ENCODE peak calls at places on chromosome 11, in six cellular contexts. One of them, this sample, is unnamed.

GRCh38 chr11:2399488-2400068 is 972 bp upstream of the TSSC4 start:
- DNase-seq in activated CD4-positive, alpha-beta T cell treated with anti-CD3 and anti-CD28 coated beads for 24 hours: no peak
- DNase-seq in GM23338: peak; percentile 46
- DNase-seq in psoas muscle: no peak
- DNase-seq in iris pigment epithelial cell: peak; percentile 42
- DNase-seq in stimulated activated CD4-positive, alpha-beta T cell treated with anti-CD3 and anti-CD28 coated beads, Interleukin-2, amount 100 ng/mL, for 48 hours: peak; percentile 14
- DNase-seq in this sample: no peak

GRCh38 chr11:63813035-63813562 is at the start of gene SPINDOC:
- DNase-seq in GM23338: peak; percentile 82
- DNase-seq in activated CD4-positive, alpha-beta T cell treated with anti-CD3 and anti-CD28 coated beads for 24 hours: peak; percentile 46
- DNase-seq in iris pigment epithelial cell: peak; percentile 63
- DNase-seq in psoas muscle: peak; percentile 83
- DNase-seq in stimulated activated CD4-positive, alpha-beta T cell treated with anti-CD3 and anti-CD28 coated beads, Interleukin-2, amount 100 ng/mL, for 48 hours: peak; percentile 70
- DNase-seq in this sample: peak; percentile 13

GRCh38 chr11:17581036-17581731 is 34.1 kb downstream of the OTOG start:
- DNase-seq in iris pigment epithelial cell: no peak
- DNase-seq in GM23338: no peak
- DNase-seq in stimulated activated CD4-positive, alpha-beta T cell treated with anti-CD3 and anti-CD28 coated beads, Interleukin-2, amount 100 ng/mL, for 48 hours: no peak
- DNase-seq in activated CD4-positive, alpha-beta T cell treated with anti-CD3 and anti-CD28 coated beads for 24 hours: no peak
- DNase-seq in psoas muscle: no peak
- DNase-seq in this sample: no peak

GRCh38 chr11:1351278-1351937 is 38.3 kb upstream of the BRSK2 start:
- DNase-seq in GM23338: peak; percentile 23
- DNase-seq in iris pigment epithelial cell: no peak
- DNase-seq in stimulated activated CD4-positive, alpha-beta T cell treated with anti-CD3 and anti-CD28 coated beads, Interleukin-2, amount 100 ng/mL, for 48 hours: no peak
- DNase-seq in psoas muscle: no peak
- DNase-seq in activated CD4-positive, alpha-beta T cell treated with anti-CD3 and anti-CD28 coated beads for 24 hours: no peak
- DNase-seq in this sample: no peak

GRCh38 chr11:46588915-46589314 is 4.9 kb downstream of the AMBRA1 start:
- DNase-seq in psoas muscle: no peak
- DNase-seq in iris pigment epithelial cell: no peak
- DNase-seq in stimulated activated CD4-positive, alpha-beta T cell treated with anti-CD3 and anti-CD28 coated beads, Interleukin-2, amount 100 ng/mL, for 48 hours: no peak
- DNase-seq in activated CD4-positive, alpha-beta T cell treated with anti-CD3 and anti-CD28 coated beads for 24 hours: no peak
- DNase-seq in GM23338: no peak
- DNase-seq in this sample: no peak

GRCh38 chr11:1237851-1238250 is 15.0 kb downstream of the MUC5B start:
- DNase-seq in activated CD4-positive, alpha-beta T cell treated with anti-CD3 and anti-CD28 coated beads for 24 hours: no peak
- DNase-seq in stimulated activated CD4-positive, alpha-beta T cell treated with anti-CD3 and anti-CD28 coated beads, Interleukin-2, amount 100 ng/mL, for 48 hours: no peak
- DNase-seq in psoas muscle: no peak
- DNase-seq in GM23338: no peak
- DNase-seq in iris pigment epithelial cell: no peak
- DNase-seq in this sample: no peak

GRCh38 chr11:128784059-128784804 is 82.9 kb downstream of the KCNJ1 start:
- DNase-seq in iris pigment epithelial cell: no peak
- DNase-seq in activated CD4-positive, alpha-beta T cell treated with anti-CD3 and anti-CD28 coated beads for 24 hours: no peak
- DNase-seq in psoas muscle: no peak
- DNase-seq in stimulated activated CD4-positive, alpha-beta T cell treated with anti-CD3 and anti-CD28 coated beads, Interleukin-2, amount 100 ng/mL, for 48 hours: no peak
- DNase-seq in GM23338: peak; percentile 76
- DNase-seq in this sample: no peak

GRCh38 chr11:17574799-17575144 is 27.7 kb downstream of the OTOG start:
- DNase-seq in GM23338: no peak
- DNase-seq in activated CD4-positive, alpha-beta T cell treated with anti-CD3 and anti-CD28 coated beads for 24 hours: no peak
- DNase-seq in psoas muscle: no peak
- DNase-seq in iris pigment epithelial cell: no peak
- DNase-seq in stimulated activated CD4-positive, alpha-beta T cell treated with anti-CD3 and anti-CD28 coated beads, Interleukin-2, amount 100 ng/mL, for 48 hours: no peak
- DNase-seq in this sample: no peak

GRCh38 chr11:69062169-69062855 is 13.6 kb downstream of the TPCN2 start:
- DNase-seq in activated CD4-positive, alpha-beta T cell treated with anti-CD3 and anti-CD28 coated beads for 24 hours: no peak
- DNase-seq in stimulated activated CD4-positive, alpha-beta T cell treated with anti-CD3 and anti-CD28 coated beads, Interleukin-2, amount 100 ng/mL, for 48 hours: no peak
- DNase-seq in psoas muscle: no peak
- DNase-seq in iris pigment epithelial cell: no peak
- DNase-seq in GM23338: no peak
- DNase-seq in this sample: no peak

GRCh38 chr11:86214710-86215109 is 29.8 kb upstream of the EED start:
- DNase-seq in activated CD4-positive, alpha-beta T cell treated with anti-CD3 and anti-CD28 coated beads for 24 hours: peak; percentile 54
- DNase-seq in iris pigment epithelial cell: no peak
- DNase-seq in stimulated activated CD4-positive, alpha-beta T cell treated with anti-CD3 and anti-CD28 coated beads, Interleukin-2, amount 100 ng/mL, for 48 hours: peak; percentile 62
- DNase-seq in psoas muscle: no peak
- DNase-seq in GM23338: no peak
- DNase-seq in this sample: no peak

GRCh38 chr11:32136654-32137053 is 45.8 kb downstream of the RCN1 start:
- DNase-seq in psoas muscle: no peak
- DNase-seq in GM23338: no peak
- DNase-seq in iris pigment epithelial cell: peak; percentile 20
- DNase-seq in stimulated activated CD4-positive, alpha-beta T cell treated with anti-CD3 and anti-CD28 coated beads, Interleukin-2, amount 100 ng/mL, for 48 hours: no peak
- DNase-seq in activated CD4-positive, alpha-beta T cell treated with anti-CD3 and anti-CD28 coated beads for 24 hours: no peak
- DNase-seq in this sample: no peak

GRCh38 chr11:13929551-13929950 is 33.0 kb upstream of the SPON1 start:
- DNase-seq in GM23338: no peak
- DNase-seq in psoas muscle: no peak
- DNase-seq in activated CD4-positive, alpha-beta T cell treated with anti-CD3 and anti-CD28 coated beads for 24 hours: no peak
- DNase-seq in iris pigment epithelial cell: no peak
- DNase-seq in stimulated activated CD4-positive, alpha-beta T cell treated with anti-CD3 and anti-CD28 coated beads, Interleukin-2, amount 100 ng/mL, for 48 hours: no peak
- DNase-seq in this sample: no peak

GRCh38 chr11:66847461-66848232 is 4.4 kb downstream of the RCE1 start:
- DNase-seq in psoas muscle: no peak
- DNase-seq in stimulated activated CD4-positive, alpha-beta T cell treated with anti-CD3 and anti-CD28 coated beads, Interleukin-2, amount 100 ng/mL, for 48 hours: no peak
- DNase-seq in iris pigment epithelial cell: no peak
- DNase-seq in activated CD4-positive, alpha-beta T cell treated with anti-CD3 and anti-CD28 coated beads for 24 hours: no peak
- DNase-seq in GM23338: no peak
- DNase-seq in this sample: no peak

GRCh38 chr11:123653997-123654565 is 343 bp downstream of the SCN3B start:
- DNase-seq in stimulated activated CD4-positive, alpha-beta T cell treated with anti-CD3 and anti-CD28 coated beads, Interleukin-2, amount 100 ng/mL, for 48 hours: peak; percentile 16
- DNase-seq in iris pigment epithelial cell: peak; percentile 63
- DNase-seq in psoas muscle: peak; percentile 58
- DNase-seq in GM23338: peak; percentile 79
- DNase-seq in activated CD4-positive, alpha-beta T cell treated with anti-CD3 and anti-CD28 coated beads for 24 hours: no peak
- DNase-seq in this sample: no peak

GRCh38 chr11:126925321-126926093 is 75.1 kb downstream of the KIRREL3 start:
- DNase-seq in iris pigment epithelial cell: no peak
- DNase-seq in GM23338: no peak
- DNase-seq in activated CD4-positive, alpha-beta T cell treated with anti-CD3 and anti-CD28 coated beads for 24 hours: no peak
- DNase-seq in psoas muscle: no peak
- DNase-seq in stimulated activated CD4-positive, alpha-beta T cell treated with anti-CD3 and anti-CD28 coated beads, Interleukin-2, amount 100 ng/mL, for 48 hours: no peak
- DNase-seq in this sample: no peak

GRCh38 chr11:119696378-119697157 is 32.4 kb downstream of the NECTIN1 start:
- DNase-seq in psoas muscle: no peak
- DNase-seq in activated CD4-positive, alpha-beta T cell treated with anti-CD3 and anti-CD28 coated beads for 24 hours: no peak
- DNase-seq in iris pigment epithelial cell: no peak
- DNase-seq in stimulated activated CD4-positive, alpha-beta T cell treated with anti-CD3 and anti-CD28 coated beads, Interleukin-2, amount 100 ng/mL, for 48 hours: no peak
- DNase-seq in GM23338: peak; percentile 47
- DNase-seq in this sample: no peak

GRCh38 chr11:111303476-111303875 is 5.1 kb downstream of the POU2AF3 start:
- DNase-seq in iris pigment epithelial cell: no peak
- DNase-seq in activated CD4-positive, alpha-beta T cell treated with anti-CD3 and anti-CD28 coated beads for 24 hours: no peak
- DNase-seq in stimulated activated CD4-positive, alpha-beta T cell treated with anti-CD3 and anti-CD28 coated beads, Interleukin-2, amount 100 ng/mL, for 48 hours: no peak
- DNase-seq in GM23338: no peak
- DNase-seq in psoas muscle: no peak
- DNase-seq in this sample: no peak

GRCh38 chr11:123924027-123924426 is 15.4 kb upstream of the OR4D5 start:
- DNase-seq in GM23338: no peak
- DNase-seq in activated CD4-positive, alpha-beta T cell treated with anti-CD3 and anti-CD28 coated beads for 24 hours: no peak
- DNase-seq in stimulated activated CD4-positive, alpha-beta T cell treated with anti-CD3 and anti-CD28 coated beads, Interleukin-2, amount 100 ng/mL, for 48 hours: no peak
- DNase-seq in iris pigment epithelial cell: no peak
- DNase-seq in psoas muscle: no peak
- DNase-seq in this sample: no peak

GRCh38 chr11:73193251-73194033 is 24.6 kb upstream of the P2RY2 start:
- DNase-seq in stimulated activated CD4-positive, alpha-beta T cell treated with anti-CD3 and anti-CD28 coated beads, Interleukin-2, amount 100 ng/mL, for 48 hours: no peak
- DNase-seq in iris pigment epithelial cell: no peak
- DNase-seq in psoas muscle: no peak
- DNase-seq in GM23338: no peak
- DNase-seq in activated CD4-positive, alpha-beta T cell treated with anti-CD3 and anti-CD28 coated beads for 24 hours: no peak
- DNase-seq in this sample: no peak

GRCh38 chr11:79087238-79087956 is 353.4 kb downstream of the TENM4 start:
- DNase-seq in GM23338: peak; percentile 78
- DNase-seq in stimulated activated CD4-positive, alpha-beta T cell treated with anti-CD3 and anti-CD28 coated beads, Interleukin-2, amount 100 ng/mL, for 48 hours: no peak
- DNase-seq in psoas muscle: no peak
- DNase-seq in iris pigment epithelial cell: peak; percentile 38
- DNase-seq in activated CD4-positive, alpha-beta T cell treated with anti-CD3 and anti-CD28 coated beads for 24 hours: no peak
- DNase-seq in this sample: no peak

GRCh38 chr11:69108030-69108429 is 47.7 kb upstream of the SMIM38 start:
- DNase-seq in GM23338: no peak
- DNase-seq in iris pigment epithelial cell: no peak
- DNase-seq in psoas muscle: no peak
- DNase-seq in activated CD4-positive, alpha-beta T cell treated with anti-CD3 and anti-CD28 coated beads for 24 hours: no peak
- DNase-seq in stimulated activated CD4-positive, alpha-beta T cell treated with anti-CD3 and anti-CD28 coated beads, Interleukin-2, amount 100 ng/mL, for 48 hours: no peak
- DNase-seq in this sample: no peak

GRCh38 chr11:3195251-3196160 is 23.1 kb downstream of the MRGPRG start:
- DNase-seq in stimulated activated CD4-positive, alpha-beta T cell treated with anti-CD3 and anti-CD28 coated beads, Interleukin-2, amount 100 ng/mL, for 48 hours: no peak
- DNase-seq in activated CD4-positive, alpha-beta T cell treated with anti-CD3 and anti-CD28 coated beads for 24 hours: no peak
- DNase-seq in iris pigment epithelial cell: no peak
- DNase-seq in GM23338: peak; percentile 49
- DNase-seq in psoas muscle: no peak
- DNase-seq in this sample: no peak

GRCh38 chr11:124900464-124900863 is 2.8 kb upstream of the ROBO4 start:
- DNase-seq in psoas muscle: peak; percentile 65
- DNase-seq in iris pigment epithelial cell: peak; percentile 87
- DNase-seq in activated CD4-positive, alpha-beta T cell treated with anti-CD3 and anti-CD28 coated beads for 24 hours: no peak
- DNase-seq in GM23338: no peak
- DNase-seq in stimulated activated CD4-positive, alpha-beta T cell treated with anti-CD3 and anti-CD28 coated beads, Interleukin-2, amount 100 ng/mL, for 48 hours: no peak
- DNase-seq in this sample: no peak

GRCh38 chr11:134230339-134230738 is 5.9 kb downstream of the VPS26B start:
- DNase-seq in GM23338: no peak
- DNase-seq in activated CD4-positive, alpha-beta T cell treated with anti-CD3 and anti-CD28 coated beads for 24 hours: no peak
- DNase-seq in iris pigment epithelial cell: no peak
- DNase-seq in stimulated activated CD4-positive, alpha-beta T cell treated with anti-CD3 and anti-CD28 coated beads, Interleukin-2, amount 100 ng/mL, for 48 hours: no peak
- DNase-seq in psoas muscle: no peak
- DNase-seq in this sample: no peak

GRCh38 chr11:737366-737765 is 9.9 kb upstream of the TALDO1 start:
- DNase-seq in psoas muscle: no peak
- DNase-seq in activated CD4-positive, alpha-beta T cell treated with anti-CD3 and anti-CD28 coated beads for 24 hours: no peak
- DNase-seq in iris pigment epithelial cell: no peak
- DNase-seq in GM23338: no peak
- DNase-seq in stimulated activated CD4-positive, alpha-beta T cell treated with anti-CD3 and anti-CD28 coated beads, Interleukin-2, amount 100 ng/mL, for 48 hours: no peak
- DNase-seq in this sample: no peak

GRCh38 chr11:70077411-70078094 is 564 bp upstream of the ANO1 start:
- DNase-seq in iris pigment epithelial cell: no peak
- DNase-seq in stimulated activated CD4-positive, alpha-beta T cell treated with anti-CD3 and anti-CD28 coated beads, Interleukin-2, amount 100 ng/mL, for 48 hours: no peak
- DNase-seq in psoas muscle: no peak
- DNase-seq in activated CD4-positive, alpha-beta T cell treated with anti-CD3 and anti-CD28 coated beads for 24 hours: no peak
- DNase-seq in GM23338: peak; percentile 40
- DNase-seq in this sample: no peak

GRCh38 chr11:127816959-127817358 is 770.4 kb downstream of the ETS1 start:
- DNase-seq in psoas muscle: no peak
- DNase-seq in activated CD4-positive, alpha-beta T cell treated with anti-CD3 and anti-CD28 coated beads for 24 hours: no peak
- DNase-seq in GM23338: no peak
- DNase-seq in iris pigment epithelial cell: no peak
- DNase-seq in stimulated activated CD4-positive, alpha-beta T cell treated with anti-CD3 and anti-CD28 coated beads, Interleukin-2, amount 100 ng/mL, for 48 hours: no peak
- DNase-seq in this sample: no peak

GRCh38 chr11:109424893-109425292 is 2.9 kb downstream of the C11orf87 start:
- DNase-seq in GM23338: peak; percentile 91
- DNase-seq in psoas muscle: no peak
- DNase-seq in activated CD4-positive, alpha-beta T cell treated with anti-CD3 and anti-CD28 coated beads for 24 hours: no peak
- DNase-seq in stimulated activated CD4-positive, alpha-beta T cell treated with anti-CD3 and anti-CD28 coated beads, Interleukin-2, amount 100 ng/mL, for 48 hours: no peak
- DNase-seq in iris pigment epithelial cell: no peak
- DNase-seq in this sample: no peak

GRCh38 chr11:68016904-68017817 is 7.0 kb downstream of the ALDH3B1 start:
- DNase-seq in psoas muscle: no peak
- DNase-seq in stimulated activated CD4-positive, alpha-beta T cell treated with anti-CD3 and anti-CD28 coated beads, Interleukin-2, amount 100 ng/mL, for 48 hours: no peak
- DNase-seq in activated CD4-positive, alpha-beta T cell treated with anti-CD3 and anti-CD28 coated beads for 24 hours: no peak
- DNase-seq in iris pigment epithelial cell: no peak
- DNase-seq in GM23338: no peak
- DNase-seq in this sample: no peak

GRCh38 chr11:130675456-130675855 is 227.0 kb downstream of the ADAMTS15 start:
- DNase-seq in iris pigment epithelial cell: peak; percentile 55
- DNase-seq in psoas muscle: peak; percentile 89
- DNase-seq in GM23338: no peak
- DNase-seq in stimulated activated CD4-positive, alpha-beta T cell treated with anti-CD3 and anti-CD28 coated beads, Interleukin-2, amount 100 ng/mL, for 48 hours: no peak
- DNase-seq in activated CD4-positive, alpha-beta T cell treated with anti-CD3 and anti-CD28 coated beads for 24 hours: no peak
- DNase-seq in this sample: no peak

GRCh38 chr11:94144233-94144632 is 15.6 kb downstream of the PANX1 start:
- DNase-seq in iris pigment epithelial cell: peak; percentile 27
- DNase-seq in psoas muscle: no peak
- DNase-seq in stimulated activated CD4-positive, alpha-beta T cell treated with anti-CD3 and anti-CD28 coated beads, Interleukin-2, amount 100 ng/mL, for 48 hours: no peak
- DNase-seq in activated CD4-positive, alpha-beta T cell treated with anti-CD3 and anti-CD28 coated beads for 24 hours: no peak
- DNase-seq in GM23338: no peak
- DNase-seq in this sample: no peak

GRCh38 chr11:72716291-72716690 is 35.9 kb downstream of the ARAP1 start:
- DNase-seq in activated CD4-positive, alpha-beta T cell treated with anti-CD3 and anti-CD28 coated beads for 24 hours: no peak
- DNase-seq in stimulated activated CD4-positive, alpha-beta T cell treated with anti-CD3 and anti-CD28 coated beads, Interleukin-2, amount 100 ng/mL, for 48 hours: no peak
- DNase-seq in iris pigment epithelial cell: no peak
- DNase-seq in GM23338: no peak
- DNase-seq in psoas muscle: no peak
- DNase-seq in this sample: no peak

GRCh38 chr11:84566681-84567080 is 1060.5 kb downstream of the DLG2 start:
- DNase-seq in GM23338: no peak
- DNase-seq in iris pigment epithelial cell: no peak
- DNase-seq in stimulated activated CD4-positive, alpha-beta T cell treated with anti-CD3 and anti-CD28 coated beads, Interleukin-2, amount 100 ng/mL, for 48 hours: no peak
- DNase-seq in psoas muscle: no peak
- DNase-seq in activated CD4-positive, alpha-beta T cell treated with anti-CD3 and anti-CD28 coated beads for 24 hours: no peak
- DNase-seq in this sample: no peak

GRCh38 chr11:57349491-57350274 is 11.5 kb downstream of the P2RX3 start:
- DNase-seq in activated CD4-positive, alpha-beta T cell treated with anti-CD3 and anti-CD28 coated beads for 24 hours: peak; percentile 53
- DNase-seq in stimulated activated CD4-positive, alpha-beta T cell treated with anti-CD3 and anti-CD28 coated beads, Interleukin-2, amount 100 ng/mL, for 48 hours: peak; percentile 74
- DNase-seq in GM23338: peak; percentile 85
- DNase-seq in iris pigment epithelial cell: peak; percentile 16
- DNase-seq in psoas muscle: peak; percentile 71
- DNase-seq in this sample: no peak

GRCh38 chr11:61334434-61335354 is 1.7 kb downstream of the TKFC start:
- DNase-seq in psoas muscle: no peak
- DNase-seq in iris pigment epithelial cell: peak; percentile 81
- DNase-seq in activated CD4-positive, alpha-beta T cell treated with anti-CD3 and anti-CD28 coated beads for 24 hours: no peak
- DNase-seq in stimulated activated CD4-positive, alpha-beta T cell treated with anti-CD3 and anti-CD28 coated beads, Interleukin-2, amount 100 ng/mL, for 48 hours: no peak
- DNase-seq in GM23338: no peak
- DNase-seq in this sample: no peak

GRCh38 chr11:88475991-88476418 is 138.5 kb upstream of the CTSC start:
- DNase-seq in GM23338: no peak
- DNase-seq in stimulated activated CD4-positive, alpha-beta T cell treated with anti-CD3 and anti-CD28 coated beads, Interleukin-2, amount 100 ng/mL, for 48 hours: no peak
- DNase-seq in iris pigment epithelial cell: peak; percentile 10
- DNase-seq in activated CD4-positive, alpha-beta T cell treated with anti-CD3 and anti-CD28 coated beads for 24 hours: no peak
- DNase-seq in psoas muscle: no peak
- DNase-seq in this sample: no peak

GRCh38 chr11:2525941-2526807 is 81.4 kb downstream of the KCNQ1 start:
- DNase-seq in activated CD4-positive, alpha-beta T cell treated with anti-CD3 and anti-CD28 coated beads for 24 hours: no peak
- DNase-seq in GM23338: no peak
- DNase-seq in iris pigment epithelial cell: no peak
- DNase-seq in psoas muscle: peak; percentile 5
- DNase-seq in stimulated activated CD4-positive, alpha-beta T cell treated with anti-CD3 and anti-CD28 coated beads, Interleukin-2, amount 100 ng/mL, for 48 hours: no peak
- DNase-seq in this sample: no peak

This sample was measured in GF-D8.